ENCODE peak calls at places on chromosome 1, in four cellular contexts. One of them, this sample, is unnamed.

GRCh38 chr1:7885513-7886298 is 32.8 kb upstream of the UTS2 start:
- DNase-seq in K562: peak; percentile 80
- DNase-seq in GM12878: no peak
- DNase-seq in H1: peak; percentile 100
- DNase-seq in this sample: no peak

GRCh38 chr1:11198851-11199628 is 9.9 kb downstream of the ANGPTL7 start:
- DNase-seq in K562: no peak
- DNase-seq in GM12878: no peak
- DNase-seq in H1: no peak
- DNase-seq in this sample: no peak

GRCh38 chr1:205326812-205327466 is 5.4 kb upstream of the NUAK2 start:
- DNase-seq in K562: peak; percentile 52
- DNase-seq in GM12878: no peak
- DNase-seq in H1: no peak
- DNase-seq in this sample: no peak

GRCh38 chr1:167446946-167447345 is 71.4 kb downstream of the CD247 start:
- DNase-seq in K562: no peak
- DNase-seq in GM12878: no peak
- DNase-seq in H1: no peak
- DNase-seq in this sample: no peak

GRCh38 chr1:5977494-5978444 is 14.5 kb downstream of the NPHP4 start:
- DNase-seq in K562: no peak
- DNase-seq in GM12878: no peak
- DNase-seq in H1: no peak
- DNase-seq in this sample: no peak

GRCh38 chr1:71080178-71080781 is 555 bp downstream of the ZRANB2 start:
- DNase-seq in K562: peak; percentile 70
- DNase-seq in GM12878: no peak
- DNase-seq in H1: no peak
- DNase-seq in this sample: no peak

GRCh38 chr1:84103197-84103992 is 40.7 kb upstream of the PRKACB start:
- DNase-seq in K562: peak; percentile 94
- DNase-seq in GM12878: no peak
- DNase-seq in H1: no peak
- DNase-seq in this sample: no peak

GRCh38 chr1:165828103-165828558 is 717 bp downstream of the UCK2 start:
- DNase-seq in K562: peak; percentile 74
- DNase-seq in GM12878: no peak
- DNase-seq in H1: peak; percentile 67
- DNase-seq in this sample: peak; percentile 56

GRCh38 chr1:89705901-89706699 is 73.2 kb downstream of the LRRC8C start:
- DNase-seq in K562: no peak
- DNase-seq in GM12878: peak; percentile 35
- DNase-seq in H1: no peak
- DNase-seq in this sample: no peak

GRCh38 chr1:27342778-27343638 is 1.2 kb downstream of the SYTL1 start:
- DNase-seq in K562: peak; percentile 56
- DNase-seq in GM12878: no peak
- DNase-seq in H1: no peak
- DNase-seq in this sample: peak; percentile 58

GRCh38 chr1:8825985-8826481 is 8.6 kb upstream of the RERE start:
- DNase-seq in K562: no peak
- DNase-seq in GM12878: no peak
- DNase-seq in H1: no peak
- DNase-seq in this sample: no peak

GRCh38 chr1:18174016-18174415 is 66.4 kb downstream of the IGSF21 start:
- DNase-seq in K562: no peak
- DNase-seq in GM12878: no peak
- DNase-seq in H1: no peak
- DNase-seq in this sample: no peak

GRCh38 chr1:206715552-206716518 is 31.1 kb downstream of the MAPKAPK2 start:
- DNase-seq in K562: no peak
- DNase-seq in GM12878: no peak
- DNase-seq in H1: no peak
- DNase-seq in this sample: no peak

GRCh38 chr1:206713910-206714312 is 29.2 kb downstream of the MAPKAPK2 start:
- DNase-seq in K562: peak; percentile 50
- DNase-seq in GM12878: no peak
- DNase-seq in H1: no peak
- DNase-seq in this sample: no peak

GRCh38 chr1:206713070-206713469 is 28.4 kb downstream of the MAPKAPK2 start:
- DNase-seq in K562: no peak
- DNase-seq in GM12878: no peak
- DNase-seq in H1: no peak
- DNase-seq in this sample: no peak

GRCh38 chr1:206715120-206715519 is 30.4 kb downstream of the MAPKAPK2 start:
- DNase-seq in K562: no peak
- DNase-seq in GM12878: no peak
- DNase-seq in H1: no peak
- DNase-seq in this sample: no peak

DNA sequence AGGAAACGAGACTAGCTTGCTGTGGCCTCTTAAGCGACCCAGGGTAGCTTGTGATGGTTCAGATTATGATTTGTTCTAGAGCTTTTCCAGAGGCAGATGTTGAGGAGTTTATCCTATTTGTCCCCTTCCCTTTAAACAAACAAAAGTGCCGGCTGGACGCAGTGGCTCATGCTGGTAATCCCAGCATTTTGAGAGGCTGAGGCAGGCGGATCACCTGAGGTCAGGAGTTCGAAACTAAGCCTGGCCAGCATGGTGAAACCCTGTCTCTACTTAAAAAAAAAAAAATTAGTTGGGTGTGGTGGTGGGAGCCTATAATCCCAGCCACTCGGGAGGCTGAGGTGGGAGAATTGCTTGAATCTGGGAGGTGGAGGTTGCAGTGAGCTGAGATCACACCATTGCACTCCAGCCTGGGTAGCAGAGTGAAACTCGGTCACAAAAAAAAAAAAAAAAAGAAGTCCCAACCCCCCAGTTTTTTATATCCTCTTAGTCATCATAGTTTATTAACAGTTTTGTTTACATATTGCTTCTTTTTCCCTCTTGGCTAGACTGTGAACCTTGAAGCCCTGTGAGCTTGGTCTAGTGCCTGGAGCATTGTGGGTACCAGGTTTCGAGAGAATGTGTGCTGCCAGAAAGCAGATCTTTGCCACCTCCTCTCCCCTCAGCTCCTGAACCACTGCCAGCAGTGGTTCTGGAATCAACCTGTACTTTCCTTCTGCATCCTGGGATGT is 29.8 kb downstream of the MAPKAPK2 start:
- DNase-seq in K562: no peak
- DNase-seq in GM12878: no peak
- DNase-seq in H1: no peak
- DNase-seq in this sample: no peak
- TF ChIP-seq TAF1 in K562: no peak
- TF ChIP-seq TAF1 in GM12878: no peak
- TF ChIP-seq TAF1 in H1: no peak
- TF ChIP-seq TAF1 in this sample: no peak

DNA sequence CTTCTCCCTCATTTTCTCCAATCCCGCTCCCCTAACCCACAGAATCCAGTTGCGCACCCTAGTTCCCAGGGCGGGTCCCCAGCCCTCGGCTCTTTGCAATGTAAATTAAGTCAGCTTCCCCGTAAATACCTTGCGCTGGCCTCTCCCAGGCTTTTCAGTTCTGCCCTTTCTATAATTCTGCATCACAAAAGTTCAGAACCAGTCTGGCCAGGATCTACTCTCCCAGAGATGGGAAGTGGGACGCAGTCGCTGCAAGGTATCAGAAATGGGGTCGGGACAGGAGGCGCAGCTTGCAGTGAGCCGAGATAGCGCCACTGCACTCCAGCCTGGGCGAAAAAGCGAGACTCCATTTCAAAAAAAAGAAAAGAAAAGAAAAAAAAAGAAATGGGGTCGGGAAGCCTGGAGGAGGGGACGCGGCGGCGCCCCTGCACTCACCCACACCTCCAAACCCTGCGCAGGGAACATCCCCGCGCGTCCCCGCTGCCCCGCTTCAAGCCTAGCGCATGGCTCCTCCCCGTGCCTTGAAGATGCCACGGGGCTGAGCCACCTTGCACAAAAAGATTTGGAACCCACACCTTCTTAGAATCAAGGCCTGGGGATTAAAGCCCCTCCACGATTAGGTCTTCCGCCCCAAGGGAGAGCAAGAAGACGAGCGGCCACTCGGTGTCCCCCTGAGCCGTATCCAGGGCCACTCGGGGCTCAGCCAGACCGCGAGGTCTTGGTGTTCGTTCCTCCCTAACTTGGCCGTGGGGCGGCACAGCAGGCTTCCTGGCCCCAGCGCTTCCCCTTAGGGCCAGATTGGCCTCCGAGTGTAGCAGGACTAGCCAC is 27.2 kb upstream of the ITLN2 start:
- DNase-seq in K562: no peak
- DNase-seq in GM12878: no peak
- DNase-seq in H1: peak; percentile 72
- DNase-seq in this sample: no peak
- TF ChIP-seq POLR2AphosphoS5 in K562: no peak
- TF ChIP-seq POLR2AphosphoS5 in GM12878: no peak
- TF ChIP-seq POLR2AphosphoS5 in H1: peak; percentile 58
- TF ChIP-seq POLR2AphosphoS5 in this sample: no peak

GRCh38 chr1:159779403-159779851 is 1.3 kb upstream of the DUSP23 start:
- DNase-seq in K562: no peak
- DNase-seq in GM12878: no peak
- DNase-seq in H1: no peak
- DNase-seq in this sample: no peak
- TF ChIP-seq POLR2A in K562: no peak
- TF ChIP-seq POLR2A in GM12878: no peak
- TF ChIP-seq POLR2A in H1: no peak
- TF ChIP-seq POLR2A in this sample: no peak

GRCh38 chr1:225941949-225942222 is 866 bp upstream of the LEFTY2 start:
- DNase-seq in K562: no peak
- DNase-seq in GM12878: no peak
- DNase-seq in H1: no peak
- DNase-seq in this sample: no peak

GRCh38 chr1:225942574-225942973 is 1.6 kb upstream of the LEFTY2 start:
- DNase-seq in K562: no peak
- DNase-seq in GM12878: peak; percentile 39
- DNase-seq in H1: no peak
- DNase-seq in this sample: no peak

GRCh38 chr1:225941220-225941948 is at the start of gene LEFTY2:
- DNase-seq in K562: no peak
- DNase-seq in GM12878: no peak
- DNase-seq in H1: no peak
- DNase-seq in this sample: no peak

GRCh38 chr1:225943582-225943981 is 2.6 kb upstream of the LEFTY2 start:
- DNase-seq in K562: no peak
- DNase-seq in GM12878: no peak
- DNase-seq in H1: no peak
- DNase-seq in this sample: no peak

DNA sequence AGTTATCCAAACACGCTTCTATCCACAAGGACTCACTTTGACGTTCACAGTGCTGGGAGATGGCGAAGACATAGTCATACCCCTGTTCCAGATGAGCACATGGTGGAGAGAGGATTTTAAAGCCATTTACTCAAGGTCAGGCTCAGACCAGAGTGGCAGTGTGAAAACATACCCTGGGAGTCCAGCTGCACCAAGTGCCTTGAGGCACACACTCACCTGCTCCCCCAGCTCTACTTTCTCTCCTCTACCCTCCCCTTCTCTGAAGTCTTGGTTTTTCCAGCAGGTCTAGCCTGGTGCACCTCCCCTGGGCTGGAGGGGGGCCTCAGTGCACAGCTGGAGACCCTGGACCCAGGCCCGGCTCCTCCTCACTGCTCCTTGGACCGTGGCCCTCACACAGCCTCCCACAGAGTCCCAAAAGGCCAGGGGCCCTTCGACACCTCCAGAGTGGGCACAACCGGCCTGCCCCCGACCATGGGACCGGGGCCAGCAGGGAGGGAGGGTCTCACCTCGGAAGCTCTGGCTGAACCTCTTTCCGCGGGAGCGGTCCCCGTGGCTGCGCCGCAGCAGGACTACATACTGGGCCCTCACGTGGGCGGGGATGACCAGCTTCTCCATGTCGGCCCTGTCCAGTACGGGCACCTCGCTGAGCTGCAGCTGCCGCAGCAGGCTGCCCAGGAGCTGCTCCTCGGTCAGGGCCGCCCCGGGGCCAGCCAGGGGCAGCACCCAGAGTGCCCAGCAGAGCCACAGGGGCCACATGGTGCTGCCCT is 452 bp downstream of the LEFTY2 start:
- DNase-seq in K562: no peak
- DNase-seq in GM12878: no peak
- DNase-seq in H1: no peak
- DNase-seq in this sample: no peak
- TF ChIP-seq TAF1 in K562: no peak
- TF ChIP-seq TAF1 in GM12878: no peak
- TF ChIP-seq TAF1 in H1: no peak
- TF ChIP-seq TAF1 in this sample: no peak

GRCh38 chr1:209741198-209741597 is 14.7 kb upstream of the TRAF3IP3 start:
- DNase-seq in K562: no peak
- DNase-seq in GM12878: no peak
- DNase-seq in H1: no peak
- DNase-seq in this sample: no peak

GRCh38 chr1:209741889-209742288 is 14.0 kb upstream of the TRAF3IP3 start:
- DNase-seq in K562: no peak
- DNase-seq in GM12878: no peak
- DNase-seq in H1: no peak
- DNase-seq in this sample: no peak

GRCh38 chr1:209746469-209747269 is 9.2 kb upstream of the TRAF3IP3 start:
- DNase-seq in K562: no peak
- DNase-seq in GM12878: no peak
- DNase-seq in H1: no peak
- DNase-seq in this sample: no peak

GRCh38 chr1:209743145-209743482 is 12.7 kb upstream of the TRAF3IP3 start:
- DNase-seq in K562: no peak
- DNase-seq in GM12878: no peak
- DNase-seq in H1: no peak
- DNase-seq in this sample: no peak

DNA sequence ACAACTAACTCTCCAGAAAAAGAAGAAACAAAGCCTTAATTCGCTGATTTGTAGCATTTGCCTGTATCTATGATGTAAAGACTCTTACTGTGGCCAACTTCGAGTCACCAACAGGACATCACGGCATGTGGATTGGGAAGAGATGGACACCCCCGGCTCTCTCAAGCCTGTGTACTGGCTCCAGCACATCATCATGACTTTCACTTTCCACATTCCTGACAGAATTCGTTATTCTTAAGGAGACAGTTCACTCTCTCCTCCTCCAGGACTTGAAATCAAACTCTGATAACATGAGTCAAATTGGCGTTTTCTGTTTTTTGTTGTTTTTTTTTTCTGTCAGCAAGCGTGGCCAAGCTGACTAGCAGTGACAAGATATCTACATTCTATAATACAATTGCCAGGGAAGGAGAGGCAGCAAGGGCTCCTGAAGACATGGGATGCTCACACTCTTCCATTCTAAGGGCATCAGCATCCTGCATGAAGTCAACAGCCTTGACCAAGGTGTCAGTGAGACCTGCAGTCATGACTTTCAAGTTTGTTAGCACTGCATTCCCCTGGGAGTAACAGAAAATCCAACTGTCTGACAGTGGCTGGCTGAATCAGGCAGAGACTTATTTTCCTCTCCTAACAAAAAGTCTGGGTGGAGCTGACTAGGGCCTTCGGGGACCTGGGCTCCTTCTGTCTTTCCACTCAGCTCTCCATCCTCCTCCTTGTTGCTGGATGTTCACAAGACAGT is 13.3 kb upstream of the TRAF3IP3 start:
- DNase-seq in K562: no peak
- DNase-seq in GM12878: no peak
- DNase-seq in H1: no peak
- DNase-seq in this sample: no peak
- TF ChIP-seq POLR2AphosphoS5 in K562: no peak
- TF ChIP-seq POLR2AphosphoS5 in GM12878: no peak
- TF ChIP-seq POLR2AphosphoS5 in H1: no peak
- TF ChIP-seq POLR2AphosphoS5 in this sample: no peak